ENCODE peak calls at places on chromosomes 7 and 10, in four cellular contexts. U, H, V and I are unnamed samples.

GRCh38 chr10:18221123-18221522 is 80.9 kb downstream of the CACNB2 start:
- DNase-seq in V (no peak), H (no peak), U (no peak), I (no peak)

GRCh38 chr10:7475046-7475860 is 64.4 kb upstream of the SFMBT2 start:
- DNase-seq in H (peak; percentile 34), V (no peak), U (no peak), I (no peak)

GRCh38 chr10:5442056-5442989 is 30.0 kb downstream of the NET1 start:
- DNase-seq in V (no peak), U (peak; percentile 38), H (no peak), I (no peak)

GRCh38 chr7:106778656-106779250 is 86.3 kb upstream of the PIK3CG start:
- DNase-seq in H (no peak), U (no peak), V (no peak), I (no peak)

GRCh38 chr7:40297741-40298311 is 163.0 kb downstream of the SUGCT start:
- DNase-seq in U (no peak), H (no peak), V (no peak), I (no peak)

GRCh38 chr10:97475936-97476594 is 22.2 kb downstream of the MMS19 start:
- DNase-seq in U (no peak), V (peak; percentile 63), H (no peak), I (no peak)

GRCh38 chr7:150665075-150665794 is 20.3 kb upstream of the GIMAP2 start:
- DNase-seq in U (no peak), V (no peak), H (no peak), I (no peak)

GRCh38 chr7:16492513-16493062 is 27.1 kb upstream of the SOSTDC1 start:
- DNase-seq in U (no peak), H (no peak), V (no peak), I (no peak)

GRCh38 chr10:91779011-91779605 is 19.1 kb upstream of the TNKS2 start:
- DNase-seq in U (peak; percentile 48), H (no peak), V (no peak), I (no peak)

GRCh38 chr10:69413221-69413865 is 3.4 kb downstream of the TACR2 start:
- DNase-seq in V (peak; percentile 53), H (peak; percentile 69), U (peak; percentile 48), I (peak; percentile 69)

GRCh38 chr10:128186959-128187787 is 61.0 kb upstream of the MKI67 start:
- DNase-seq in H (no peak), U (no peak), V (no peak), I (no peak)

GRCh38 chr7:132065973-132066611 is 509.7 kb upstream of the PODXL start:
- DNase-seq in H (no peak), V (no peak), U (no peak), I (no peak)

GRCh38 chr7:44387427-44387826 is 62.0 kb upstream of the CAMK2B start:
- DNase-seq in H (no peak), V (no peak), U (no peak), I (no peak)

GRCh38 chr7:5211730-5212482 is 21.9 kb downstream of the WIPI2 start:
- DNase-seq in H (no peak), V (no peak), U (no peak), I (no peak)

GRCh38 chr10:114623661-114624294 is 34.3 kb downstream of the ABLIM1 start:
- DNase-seq in H (peak; percentile 26), V (no peak), U (peak; percentile 84), I (peak; percentile 48)

GRCh38 chr10:95600158-95600557 is 39.0 kb upstream of the SORBS1 start:
- DNase-seq in V (no peak), H (no peak), U (no peak), I (no peak)

GRCh38 chr10:49325131-49325915 is 26.4 kb downstream of the C10orf71 start:
- DNase-seq in U (no peak), H (no peak), V (no peak), I (no peak)

GRCh38 chr10:30833625-30833970 is 198.1 kb downstream of the ZNF438 start:
- DNase-seq in U (no peak), H (no peak), V (no peak), I (no peak)

GRCh38 chr7:36598056-36598675 is 126.1 kb downstream of the AOAH start:
- DNase-seq in V (no peak), H (no peak), U (no peak), I (no peak)

GRCh38 chr10:47326927-47327330 is 4.7 kb downstream of the GDF2 start:
- DNase-seq in U (no peak), V (no peak), H (no peak), I (no peak)

GRCh38 chr7:157807510-157807909 is 470.7 kb downstream of the DNAJB6 start:
- DNase-seq in H (no peak), U (peak; percentile 17), V (no peak), I (peak; percentile 96)

GRCh38 chr7:128014864-128015263 is 16.4 kb downstream of the LRRC4 start:
- DNase-seq in V (no peak), H (no peak), U (no peak), I (no peak)

GRCh38 chr7:121313793-121314676 is 14.8 kb upstream of the WNT16 start:
- DNase-seq in V (peak; percentile 81), H (peak; percentile 51), U (no peak), I (no peak)

GRCh38 chr10:35394411-35394851 is 58.1 kb downstream of the CCNY start:
- DNase-seq in U (no peak), H (no peak), V (no peak), I (no peak)

GRCh38 chr7:6159097-6159483 is 113.3 kb downstream of the CYTH3 start:
- DNase-seq in V (no peak), U (no peak), H (no peak), I (no peak)

GRCh38 chr7:134920026-134920758 is 66.1 kb upstream of the AGBL3 start:
- DNase-seq in U (peak; percentile 30), H (no peak), V (peak; percentile 89), I (no peak)